ENCODE peak calls at places on chromosomes 5 and 9, in four cellular contexts. S is neural progenitor cell, E is endothelial cell, L is HEK293T. U is an unnamed sample.
A peak's percentile ranks its signal among the peaks of the same experiment; 100 is the strongest.

GRCh38 chr5:67030289-67031069 is 166.1 kb downstream of the CD180 start:
- DNase-seq in L (no peak), S (no peak), E (no peak), U (no peak)

GRCh38 chr5:42454216-42454995 is 31.2 kb downstream of the GHR start:
- DNase-seq in E (no peak), L (no peak), S (no peak), U (no peak)

GRCh38 chr9:136988872-136989271 is 3.4 kb upstream of the PAXX start:
- DNase-seq in L (no peak), S (no peak), E (no peak), U (no peak)

GRCh38 chr9:114372971-114373591 is 14.7 kb downstream of the AKNA start:
- DNase-seq in S (no peak), L (no peak), E (peak; percentile 59), U (no peak)

GRCh38 chr5:78927657-78928282 is 57.3 kb downstream of the ARSB start:
- DNase-seq in S (peak; percentile 79), L (peak; percentile 40), E (no peak), U (no peak)

GRCh38 chr5:141343242-141343952 is at the start of gene PCDHGA3:
- DNase-seq in S (no peak), L (no peak), E (no peak), U (no peak)

GRCh38 chr5:1497795-1498622 is 25.8 kb downstream of the LPCAT1 start:
- DNase-seq in E (no peak), S (no peak), L (no peak), U (no peak)

GRCh38 chr9:14428781-14429230 is 114.9 kb upstream of the NFIB start:
- DNase-seq in L (peak; percentile 47), S (peak; percentile 91), E (peak; percentile 83), U (peak; percentile 85)

GRCh38 chr9:135065151-135065550 is 22.3 kb upstream of the OLFM1 start:
- DNase-seq in S (no peak), L (no peak), E (no peak), U (no peak)

GRCh38 chr9:77015291-77016048 is 4.0 kb upstream of the FOXB2 start:
- DNase-seq in S (peak; percentile 35), L (no peak), E (no peak), U (peak; percentile 11)

GRCh38 chr9:19649672-19650071 is 139.2 kb downstream of the SLC24A2 start:
- DNase-seq in L (no peak), S (no peak), E (no peak), U (no peak)

GRCh38 chr5:131795879-131796792 is 681 bp downstream of the FNIP1 start:
- DNase-seq in S (peak; percentile 75), L (peak; percentile 41), E (peak; percentile 61), U (peak; percentile 67)

GRCh38 chr5:57551974-57552537 is 69.4 kb upstream of the ACTBL2 start:
- DNase-seq in S (no peak), L (no peak), E (no peak), U (no peak)

GRCh38 chr5:45376463-45376862 is 319.7 kb downstream of the HCN1 start:
- DNase-seq in S (no peak), E (no peak), L (no peak), U (no peak)

GRCh38 chr5:6003040-6003825 is 375.1 kb downstream of the MED10 start:
- DNase-seq in S (no peak), E (no peak), L (no peak), U (no peak)

GRCh38 chr9:101114317-101114716 is 85.8 kb downstream of the PLPPR1 start:
- DNase-seq in E (no peak), S (no peak), L (no peak), U (no peak)

GRCh38 chr9:89881431-89881830 is 276.6 kb downstream of the GADD45G start:
- DNase-seq in E (no peak), L (no peak), S (no peak), U (no peak)

GRCh38 chr5:142186821-142187594 is 78.4 kb downstream of the NDFIP1 start:
- DNase-seq in L (no peak), S (no peak), E (no peak), U (no peak)

GRCh38 chr5:138832218-138832617 is 42.9 kb downstream of the LRRTM2 start:
- DNase-seq in E (no peak), L (no peak), S (no peak), U (no peak)

GRCh38 chr5:93130623-93131022 is 450.4 kb downstream of the NR2F1-AS1 start:
- DNase-seq in L (no peak), E (no peak), S (no peak), U (no peak)

GRCh38 chr5:17388717-17389116 is 109.3 kb upstream of the TAF11L2 start:
- DNase-seq in L (no peak), S (no peak), E (no peak), U (no peak)

GRCh38 chr9:18976368-18977238 is 56.4 kb downstream of the SAXO1 start:
- DNase-seq in L (peak; percentile 83), S (no peak), E (no peak), U (no peak)

GRCh38 chr9:133973111-133973790 is 18.9 kb downstream of the VAV2 start:
- DNase-seq in E (no peak), L (no peak), S (no peak), U (peak; percentile 38)

GRCh38 chr9:660227-660626 is 181.3 kb upstream of the DMRT1 start:
- DNase-seq in S (no peak), E (no peak), L (no peak), U (no peak)

GRCh38 chr9:20811872-20812271 is 127.8 kb downstream of the FOCAD start:
- DNase-seq in E (no peak), S (no peak), L (no peak), U (no peak)

GRCh38 chr9:5111696-5112095 is 73.7 kb downstream of the INSL6 start:
- DNase-seq in S (no peak), L (no peak), E (no peak), U (no peak)

GRCh38 chr9:6822696-6823095 is 64.9 kb downstream of the KDM4C start:
- DNase-seq in L (no peak), E (no peak), S (no peak), U (no peak)